ENCODE peak calls at places on chromosomes 11 and 22, in six cellular contexts. U, S, J, E, Y and F are unnamed samples.

GRCh38 chr11:68659158-68659921 is 25.0 kb upstream of the GAL start:
- DNase-seq in U (no peak), S (peak), J (no peak), E (peak), Y (no peak), F (no peak)

GRCh38 chr11:71476031-71476430 is 23.0 kb downstream of the NADSYN1 start:
- DNase-seq in U (no peak), S (no peak), J (no peak), E (no peak), Y (no peak), F (no peak)

GRCh38 chr22:28297504-28297903 is 378.4 kb upstream of the PITPNB start:
- DNase-seq in U (no peak), S (no peak), J (peak), E (no peak), Y (no peak), F (no peak)

GRCh38 chr22:23834830-23835772 is 3.7 kb downstream of the DERL3 start:
- DNase-seq in U (no peak), S (no peak), J (no peak), E (no peak), Y (no peak), F (no peak)

GRCh38 chr22:39900306-39901227 is at the start of gene GRAP2:
- DNase-seq in U (no peak), S (peak), J (peak), E (no peak), Y (peak), F (peak)

GRCh38 chr11:34105957-34106504 is 602 bp downstream of the NAT10 start:
- DNase-seq in U (no peak), S (peak), J (no peak), E (peak), Y (no peak), F (no peak)

GRCh38 chr22:26725012-26725676 is 67.8 kb downstream of the MIAT start:
- DNase-seq in U (no peak), S (no peak), J (no peak), E (no peak), Y (no peak), F (no peak)

GRCh38 chr11:112012877-112013276 is 12.3 kb upstream of the DLAT start:
- DNase-seq in U (no peak), S (no peak), J (no peak), E (peak), Y (no peak), F (no peak)

GRCh38 chr22:21698430-21699329 is 32.9 kb downstream of the PPIL2 start:
- DNase-seq in U (no peak), S (no peak), J (no peak), E (no peak), Y (no peak), F (no peak)

GRCh38 chr11:68146704-68147474 is 25.7 kb upstream of the CHKA start:
- DNase-seq in U (no peak), S (peak), J (no peak), E (peak), Y (no peak), F (no peak)

GRCh38 chr11:2793781-2794418 is 91.7 kb downstream of the CDKN1C start:
- DNase-seq in U (peak), S (no peak), J (no peak), E (no peak), Y (no peak), F (no peak)

GRCh38 chr11:74671520-74672196 is 59.6 kb downstream of the CHRDL2 start:
- DNase-seq in U (peak), S (no peak), J (no peak), E (no peak), Y (no peak), F (no peak)

GRCh38 chr11:10452211-10452767 is 2.8 kb upstream of the AMPD3 start:
- DNase-seq in U (no peak), S (no peak), J (no peak), E (no peak), Y (no peak), F (no peak)

GRCh38 chr11:45929486-45930030 is 7.1 kb downstream of the LARGE2 start:
- DNase-seq in U (no peak), S (no peak), J (no peak), E (no peak), Y (no peak), F (no peak)

GRCh38 chr11:12679471-12679870 is 5.2 kb downstream of the TEAD1 start:
- DNase-seq in U (no peak), S (no peak), J (no peak), E (no peak), Y (no peak), F (no peak)

GRCh38 chr11:61113209-61113608 is 10.9 kb downstream of the CD5 start:
- DNase-seq in U (no peak), S (no peak), J (no peak), E (no peak), Y (no peak), F (no peak)

GRCh38 chr11:126175261-126175885 is 36.1 kb downstream of the RPUSD4 start:
- DNase-seq in U (no peak), S (no peak), J (no peak), E (no peak), Y (no peak), F (no peak)

GRCh38 chr22:27804683-27805297 is 3.2 kb upstream of the MN1 start:
- DNase-seq in U (peak), S (peak), J (peak), E (peak), Y (no peak), F (peak)

GRCh38 chr22:48883211-48883960 is 944.3 kb downstream of the BRD1 start:
- DNase-seq in U (no peak), S (no peak), J (no peak), E (no peak), Y (no peak), F (no peak)

GRCh38 chr22:48882636-48883200 is 945.0 kb downstream of the BRD1 start:
- DNase-seq in U (no peak), S (no peak), J (no peak), E (no peak), Y (no peak), F (no peak)

GRCh38 chr22:48881326-48881980 is 946.2 kb downstream of the BRD1 start:
- DNase-seq in U (no peak), S (no peak), J (no peak), E (no peak), Y (no peak), F (no peak)

GRCh38 chr22:48884292-48884691 is 943.4 kb downstream of the BRD1 start:
- DNase-seq in U (no peak), S (no peak), J (no peak), E (no peak), Y (no peak), F (no peak)

DNA sequence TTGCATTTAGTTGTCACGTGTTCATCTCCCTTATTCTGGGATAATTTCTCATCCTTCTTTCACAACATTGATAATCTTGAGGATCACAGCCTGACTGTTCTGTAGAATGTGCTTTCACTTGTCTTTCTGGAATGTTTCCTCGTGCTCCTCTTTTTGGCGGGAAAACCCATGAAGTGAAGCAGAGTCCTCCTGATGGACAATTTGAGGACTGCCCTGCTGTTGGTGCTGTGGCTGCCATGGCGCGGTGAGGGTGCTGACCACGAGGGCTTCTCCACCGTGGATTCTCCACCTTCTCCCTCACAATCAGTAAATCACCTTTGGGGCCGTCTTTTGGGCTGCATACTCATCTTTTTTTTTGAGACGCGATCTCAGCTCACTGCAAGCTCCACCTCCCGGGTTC is 946.9 kb downstream of the BRD1 start:
- DNase-seq in U (no peak), S (no peak), J (no peak), E (no peak), Y (no peak), F (no peak)
- TF ChIP-seq POLR2AphosphoS5 in U (no peak), S (no peak), J (no peak), E (no peak), Y (no peak), F (no peak)

GRCh38 chr22:20056161-20056560 is 23.9 kb upstream of the DGCR8 start:
- DNase-seq in U (no peak), S (no peak), J (no peak), E (no peak), Y (no peak), F (no peak)
- TF ChIP-seq TAF1 in U (no peak), S (no peak), J (no peak), E (no peak), Y (no peak), F (no peak)

GRCh38 chr11:65780770-65781151 is at the start of gene AP5B1:
- DNase-seq in U (peak), S (peak), J (peak), E (peak), Y (no peak), F (peak)
- TF ChIP-seq POLR2A in U (no peak), S (no peak), J (no peak), E (no peak), Y (peak), F (peak)

DNA sequence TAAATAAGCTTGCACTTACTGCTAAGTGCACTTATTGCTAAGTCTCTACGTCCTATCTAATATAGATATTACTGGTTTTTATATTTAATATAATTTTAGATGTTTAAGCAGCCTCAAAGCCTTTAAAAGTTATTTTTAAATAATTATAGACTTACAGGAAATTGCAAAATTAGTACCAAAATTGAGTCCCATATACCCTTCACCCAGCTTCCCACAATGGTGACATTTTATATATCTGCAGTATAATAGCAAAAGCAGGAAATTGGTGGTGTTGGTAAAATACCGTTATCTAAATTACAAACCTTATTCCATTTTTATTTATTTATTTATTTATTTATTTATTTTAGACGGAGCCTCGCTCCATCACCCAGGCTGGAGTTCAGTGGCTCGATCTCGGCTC is 1.9 kb upstream of the AP1B1 start:
- DNase-seq in U (no peak), S (no peak), J (no peak), E (no peak), Y (no peak), F (no peak)
- TF ChIP-seq POLR2AphosphoS5 in U (no peak), S (no peak), J (no peak), E (no peak), Y (no peak), F (no peak)

DNA sequence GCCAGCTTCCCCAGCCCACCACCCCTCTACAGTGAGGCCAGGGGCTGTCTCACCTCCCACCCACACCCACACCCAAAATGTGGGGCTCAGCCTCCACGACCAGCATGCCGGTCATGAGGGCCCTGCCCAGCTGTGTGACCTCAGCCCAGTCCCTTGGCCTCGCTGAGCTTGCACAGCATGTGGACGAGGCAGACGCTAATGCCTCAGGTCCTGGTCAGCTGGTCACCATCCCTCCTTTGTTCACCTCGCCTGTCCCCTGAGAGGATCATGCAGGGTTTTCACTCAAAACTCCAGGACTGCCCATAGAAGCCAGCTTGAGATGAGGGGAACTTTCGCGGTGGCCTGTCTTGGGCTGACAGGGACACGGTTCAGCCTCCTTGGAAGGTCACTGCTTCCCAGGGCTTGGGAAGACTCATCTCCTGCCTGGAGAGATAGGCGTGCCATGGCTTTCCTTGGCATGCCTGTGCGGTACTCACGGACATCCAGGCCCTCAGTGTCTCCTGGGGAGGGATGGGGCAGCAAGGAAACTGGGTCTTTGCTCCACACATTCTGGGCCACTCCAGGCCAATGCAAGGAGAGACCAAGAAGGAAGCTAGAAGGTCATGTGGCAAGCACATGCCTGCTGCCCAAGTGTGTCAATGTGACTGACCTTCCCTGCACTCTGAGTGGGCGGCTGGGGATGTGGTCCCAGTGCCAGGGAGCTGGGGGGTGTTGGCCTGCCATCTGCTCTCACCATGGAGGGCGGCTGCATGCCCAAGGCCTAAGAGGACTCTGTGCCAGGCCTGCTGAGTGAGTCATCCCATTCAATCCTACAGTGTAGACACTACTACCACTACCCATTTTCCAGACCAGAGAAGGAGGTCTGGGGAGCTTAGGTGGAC is 3.2 kb upstream of the RTN4R start:
- DNase-seq in U (no peak), S (no peak), J (no peak), E (no peak), Y (no peak), F (no peak)
- TF ChIP-seq TAF1 in U (no peak), S (no peak), J (no peak), E (no peak), Y (no peak), F (no peak)

DNA sequence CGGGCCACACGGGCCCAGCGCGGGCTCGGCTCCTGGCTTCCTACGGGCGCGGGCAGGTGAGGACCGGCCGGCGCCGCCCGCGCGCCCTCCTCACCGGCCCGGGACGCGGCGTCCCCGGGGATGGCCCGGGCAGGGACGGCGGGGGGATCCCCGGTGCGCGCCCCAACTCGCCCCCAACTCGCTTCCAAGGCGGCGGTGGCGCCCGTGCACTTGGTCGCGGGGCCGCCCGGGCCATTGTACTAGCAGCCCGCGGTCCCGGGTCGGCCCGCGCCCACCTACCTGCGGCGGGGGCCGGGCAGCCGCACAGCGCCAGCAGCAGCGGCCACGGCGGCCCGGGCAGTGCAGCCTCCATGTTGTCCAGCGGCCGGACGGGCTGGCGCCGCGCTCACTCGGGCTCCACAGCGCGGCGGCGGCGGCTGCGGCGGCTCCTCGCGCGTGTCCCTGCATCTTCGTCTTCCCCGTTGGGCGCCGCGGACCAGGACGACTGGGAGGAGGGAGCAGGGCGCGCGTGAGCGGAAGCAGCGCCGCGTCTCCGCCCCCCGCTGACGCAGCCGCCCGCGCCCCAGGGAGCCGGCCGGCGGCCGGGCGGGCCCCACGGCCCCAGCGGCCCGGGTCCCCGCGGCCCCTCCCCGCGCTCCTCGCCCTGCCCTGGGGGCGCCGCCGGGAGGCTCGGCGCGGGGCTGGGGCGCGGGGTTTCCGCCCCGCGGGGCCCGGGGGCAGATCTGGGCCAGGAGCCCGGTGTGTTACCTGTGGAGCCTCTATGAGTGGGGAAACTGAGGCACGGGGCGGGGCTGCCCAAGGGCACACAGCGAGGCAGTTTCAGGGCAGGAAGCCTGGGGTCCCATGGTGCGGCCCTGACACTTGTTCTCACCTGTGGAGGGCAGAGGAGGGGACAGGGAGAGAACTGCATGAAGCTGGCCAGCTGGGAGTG is 159.3 kb upstream of the GRK3 start:
- DNase-seq in U (no peak), S (peak), J (peak), E (peak), Y (no peak), F (peak)
- TF ChIP-seq POLR2A in U (no peak), S (no peak), J (no peak), E (no peak), Y (peak), F (peak)

GRCh38 chr11:107859459-107860239 is 1.1 kb upstream of the SLC35F2 start:
- DNase-seq in U (peak), S (peak), J (no peak), E (no peak), Y (peak), F (no peak)
- TF ChIP-seq POLR2AphosphoS5 in U (no peak), S (no peak), J (no peak), E (no peak), Y (no peak), F (no peak)

GRCh38 chr11:106695506-106695905 is 322.8 kb downstream of the GUCY1A2 start:
- DNase-seq in U (no peak), S (no peak), J (no peak), E (no peak), Y (no peak), F (no peak)
- TF ChIP-seq TAF1 in U (no peak), S (no peak), J (no peak), E (no peak), Y (no peak), F (no peak)